ENCODE peak calls at places on chromosomes 1 and 21, in four cellular contexts. Y is H1, C is IMR-90, Q is GM12878. E is an unnamed sample.

GRCh38 chr1:181383695-181384094 is 99.6 kb upstream of the CACNA1E start:
- DNase-seq in Q (no peak), C (no peak), Y (no peak), E (no peak)

GRCh38 chr1:212456166-212456528 is 23.4 kb downstream of the NENF start:
- DNase-seq in Q (no peak), Y (no peak), C (no peak), E (no peak)

GRCh38 chr1:44288883-44289282 is 66.2 kb downstream of the ERI3 start:
- DNase-seq in C (no peak), Q (no peak), Y (no peak), E (no peak)

GRCh38 chr1:236389253-236389652 is 4.8 kb upstream of the EDARADD start:
- DNase-seq in Q (no peak), C (no peak), Y (peak), E (no peak)

GRCh38 chr1:100538935-100539835 is 1.2 kb downstream of the GPR88 start:
- DNase-seq in Y (peak), Q (no peak), C (peak), E (no peak)

GRCh38 chr1:222792744-222793143 is 22.1 kb upstream of the DISP1 start:
- DNase-seq in C (peak), Q (no peak), Y (no peak), E (peak)

GRCh38 chr1:246271516-246271915 is 235.6 kb downstream of the SMYD3 start:
- DNase-seq in Y (no peak), C (peak), Q (no peak), E (no peak)

GRCh38 chr1:108664426-108664950 is 3.6 kb upstream of the HENMT1 start:
- DNase-seq in Y (no peak), C (no peak), Q (no peak), E (no peak)

GRCh38 chr1:18957532-18958295 is 1.2 kb upstream of the IFFO2 start:
- DNase-seq in Y (no peak), C (no peak), Q (no peak), E (no peak)

GRCh38 chr1:155127105-155127671 is 488 bp upstream of the EFNA1 start:
- DNase-seq in C (peak), Y (peak), Q (no peak), E (no peak)

GRCh38 chr21:41381731-41382130 is 19.9 kb downstream of the MX2 start:
- DNase-seq in C (no peak), Q (no peak), Y (no peak), E (no peak)

GRCh38 chr1:77889240-77889637 is 815 bp downstream of the NEXN start:
- DNase-seq in C (peak), Q (no peak), Y (no peak), E (no peak)

GRCh38 chr1:201321826-201322390 is 38.6 kb downstream of the PKP1 start:
- DNase-seq in Y (no peak), C (no peak), Q (no peak), E (no peak)

GRCh38 chr1:185973645-185974044 is 239.5 kb downstream of the HMCN1 start:
- DNase-seq in Q (no peak), C (peak), Y (no peak), E (no peak)

GRCh38 chr1:110647254-110647891 is 27.4 kb downstream of the KCNA3 start:
- DNase-seq in Q (no peak), Y (no peak), C (peak), E (no peak)

GRCh38 chr1:184865831-184866230 is 108.5 kb downstream of the NIBAN1 start:
- DNase-seq in C (no peak), Q (no peak), Y (no peak), E (no peak)
- TF ChIP-seq CHD1 in C (no peak), Q (no peak), Y (no peak), E (no peak)

GRCh38 chr1:37015713-37016112 is 18.6 kb downstream of the GRIK3 start:
- DNase-seq in C (no peak), Q (no peak), Y (no peak), E (no peak)
- TF ChIP-seq RAD21 in C (no peak), Q (no peak), Y (no peak), E (no peak)

GRCh38 chr1:42966688-42967609 is 8.3 kb upstream of the SLC2A1 start:
- DNase-seq in Y (peak), C (peak), Q (no peak), E (peak)
- TF ChIP-seq CHD1 in Y (no peak), C (no peak), Q (no peak), E (no peak)

DNA sequence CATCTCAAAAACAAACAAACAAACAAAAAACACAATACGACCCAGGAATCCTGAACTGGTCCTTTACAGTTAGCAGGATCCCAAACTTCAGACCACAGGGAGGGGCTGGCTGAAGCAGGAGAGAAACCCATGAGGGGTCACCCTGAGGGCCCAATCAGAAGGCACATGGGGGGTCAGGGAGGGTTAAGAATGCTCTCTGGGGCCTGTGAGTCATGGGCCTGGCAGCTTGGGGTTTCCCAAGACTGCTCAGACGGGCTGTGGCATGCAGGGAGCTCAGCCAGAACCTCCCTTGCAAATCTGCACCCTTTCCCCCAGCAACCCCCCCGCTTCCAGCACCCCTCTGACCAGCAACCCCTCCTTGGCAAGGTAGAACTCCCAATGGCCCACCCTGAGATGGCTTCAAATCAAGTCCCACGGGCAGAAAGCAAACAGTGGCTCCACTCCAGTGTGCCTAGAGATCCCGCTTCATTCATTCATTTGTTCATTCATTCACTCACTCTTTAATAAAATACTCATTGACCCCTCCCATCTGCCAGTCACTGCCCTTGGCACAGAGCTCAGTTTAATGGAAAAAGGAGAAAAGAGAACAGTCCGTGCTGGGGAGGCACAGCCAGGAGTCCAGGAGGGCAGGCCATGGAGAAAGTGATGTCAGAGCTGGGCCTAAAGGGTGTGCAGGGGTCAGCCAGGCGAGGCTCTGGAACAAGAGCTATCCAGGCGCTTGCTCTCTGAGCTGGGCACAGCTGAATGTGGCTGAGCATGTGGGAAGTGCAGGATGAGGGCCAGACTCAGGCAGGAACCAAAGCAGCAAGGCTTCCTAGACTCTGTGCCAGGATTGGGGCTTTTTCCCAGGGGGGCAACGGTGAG is 8.2 kb downstream of the UQCRHL start:
- DNase-seq in Y (no peak), Q (no peak), C (peak), E (no peak)
- TF ChIP-seq RAD21 in Y (no peak), Q (no peak), C (no peak), E (no peak)

E was measured in K562.